ENCODE peak calls at places on chromosomes 3 and 15, in four cellular contexts. R is EL; L is central memory CD4-positive, alpha-beta T cell; Q is activated CD8-positive, alpha-beta memory T cell treated with anti-CD3 and anti-CD28 coated beads for 1 hour. G is an unnamed sample.

GRCh38 chr3:159634414-159634813 is 354.2 kb upstream of the IL12A start:
- DNase-seq in Q (no peak), R (peak), L (no peak), G (no peak)

GRCh38 chr15:90646662-90647305 is 70.4 kb upstream of the BLM start:
- DNase-seq in R (no peak), L (no peak), Q (no peak), G (no peak)

GRCh38 chr3:81406318-81406717 is 355.1 kb downstream of the GBE1 start:
- DNase-seq in R (no peak), Q (no peak), L (no peak), G (no peak)

GRCh38 chr15:98838387-98839259 is 169.0 kb downstream of the PGPEP1L start:
- DNase-seq in Q (no peak), L (no peak), R (no peak), G (no peak)

GRCh38 chr3:139746481-139746880 is 68.7 kb upstream of the NMNAT3 start:
- DNase-seq in L (no peak), Q (no peak), R (no peak), G (no peak)

GRCh38 chr3:67384790-67385397 is 269.5 kb downstream of the SUCLG2 start:
- DNase-seq in Q (peak), R (peak), L (peak), G (no peak)

GRCh38 chr3:57098418-57099310 is 38.2 kb downstream of the SPATA12 start:
- DNase-seq in Q (no peak), R (no peak), L (no peak), G (no peak)

GRCh38 chr3:55481067-55481917 is 5.8 kb downstream of the WNT5A start:
- DNase-seq in L (no peak), R (peak), Q (no peak), G (peak)

GRCh38 chr3:38267689-38268477 is 2.3 kb downstream of the SLC22A13 start:
- DNase-seq in Q (no peak), R (no peak), L (no peak), G (no peak)

GRCh38 chr15:80743189-80743833 is 35.9 kb upstream of the CEMIP start:
- DNase-seq in R (peak), Q (no peak), L (no peak), G (no peak)

GRCh38 chr3:72970942-72971341 is 25.7 kb upstream of the PPP4R2 start:
- DNase-seq in L (no peak), R (no peak), Q (no peak), G (no peak)

GRCh38 chr3:8869613-8870012 is 93.7 kb downstream of the RAD18 start:
- DNase-seq in R (peak), Q (no peak), L (no peak), G (no peak)

GRCh38 chr15:85000189-85000864 is 18.7 kb downstream of the PDE8A start:
- DNase-seq in Q (no peak), R (no peak), L (no peak), G (no peak)

GRCh38 chr3:73681610-73682009 is 56.9 kb upstream of the PDZRN3 start:
- DNase-seq in L (no peak), R (peak), Q (no peak), G (no peak)